ENCODE peak calls at places on chromosome 10, in four cellular contexts. One of them, this sample, is unnamed.

GRCh38 chr10:29728541-29729049 is 93.8 kb upstream of the SVIL start:
- DNase-seq in HCT116: no peak
- DNase-seq in HepG2: no peak
- DNase-seq in K562: no peak
- DNase-seq in this sample: no peak

GRCh38 chr10:130359711-130360110 is 223.5 kb downstream of the GLRX3 start:
- DNase-seq in HepG2: no peak
- DNase-seq in HCT116: no peak
- DNase-seq in K562: no peak
- DNase-seq in this sample: no peak

GRCh38 chr10:13820119-13820518 is 233.4 kb downstream of the PRPF18 start:
- DNase-seq in HCT116: no peak
- DNase-seq in K562: no peak
- DNase-seq in HepG2: no peak
- DNase-seq in this sample: no peak

GRCh38 chr10:129971381-129972144 is 7.5 kb upstream of the EBF3 start:
- DNase-seq in HepG2: peak; percentile 8
- DNase-seq in HCT116: no peak
- DNase-seq in K562: peak; percentile 49
- DNase-seq in this sample: no peak

GRCh38 chr10:119473715-119474230 is 68.7 kb downstream of the RGS10 start:
- DNase-seq in HepG2: no peak
- DNase-seq in K562: no peak
- DNase-seq in HCT116: no peak
- DNase-seq in this sample: no peak

GRCh38 chr10:63919576-63920279 is 398.5 kb downstream of the REEP3 start:
- DNase-seq in K562: no peak
- DNase-seq in HCT116: no peak
- DNase-seq in HepG2: no peak
- DNase-seq in this sample: no peak

GRCh38 chr10:117260094-117260493 is 19.2 kb downstream of the SLC18A2 start:
- DNase-seq in HepG2: no peak
- DNase-seq in HCT116: no peak
- DNase-seq in K562: no peak
- DNase-seq in this sample: no peak

GRCh38 chr10:84264611-84265141 is 19.8 kb downstream of the RGR start:
- DNase-seq in HCT116: peak; percentile 48
- DNase-seq in K562: peak; percentile 81
- DNase-seq in HepG2: peak; percentile 41
- DNase-seq in this sample: peak; percentile 73

GRCh38 chr10:130631139-130631864 is 495.1 kb downstream of the GLRX3 start:
- DNase-seq in K562: no peak
- DNase-seq in HepG2: no peak
- DNase-seq in HCT116: no peak
- DNase-seq in this sample: no peak

GRCh38 chr10:99676435-99676834 is 17.1 kb downstream of the ENTPD7 start:
- DNase-seq in HepG2: no peak
- DNase-seq in K562: no peak
- DNase-seq in HCT116: no peak
- DNase-seq in this sample: no peak

GRCh38 chr10:114271014-114271778 is 32.1 kb downstream of the VWA2 start:
- DNase-seq in HCT116: no peak
- DNase-seq in HepG2: no peak
- DNase-seq in K562: no peak
- DNase-seq in this sample: no peak

GRCh38 chr10:114273910-114274309 is 34.9 kb downstream of the VWA2 start:
- DNase-seq in HepG2: no peak
- DNase-seq in HCT116: no peak
- DNase-seq in K562: no peak
- DNase-seq in this sample: no peak

GRCh38 chr10:114272696-114273095 is 33.6 kb downstream of the VWA2 start:
- DNase-seq in HepG2: no peak
- DNase-seq in HCT116: no peak
- DNase-seq in K562: no peak
- DNase-seq in this sample: no peak

GRCh38 chr10:114274616-114275453 is 35.8 kb downstream of the VWA2 start:
- DNase-seq in K562: no peak
- DNase-seq in HCT116: no peak
- DNase-seq in HepG2: no peak
- DNase-seq in this sample: no peak

GRCh38 chr10:114271779-114272167 is 32.7 kb downstream of the VWA2 start:
- DNase-seq in HCT116: peak; percentile 42
- DNase-seq in HepG2: no peak
- DNase-seq in K562: no peak
- DNase-seq in this sample: peak; percentile 88
- TF ChIP-seq POLR2AphosphoS5 in HCT116: no peak
- TF ChIP-seq POLR2AphosphoS5 in HepG2: no peak
- TF ChIP-seq POLR2AphosphoS5 in K562: no peak
- TF ChIP-seq POLR2AphosphoS5 in this sample: no peak

GRCh38 chr10:100729877-100730738 is 15.3 kb upstream of the PAX2 start:
- DNase-seq in HepG2: no peak
- DNase-seq in K562: no peak
- DNase-seq in HCT116: no peak
- DNase-seq in this sample: no peak
- TF ChIP-seq TCF7L2 in HepG2: no peak
- TF ChIP-seq TCF7L2 in K562: no peak
- TF ChIP-seq TCF7L2 in HCT116: peak; percentile 56
- TF ChIP-seq TCF7L2 in this sample: peak; percentile 74

GRCh38 chr10:68318331-68319059 is 13.4 kb upstream of the HNRNPH3 start:
- DNase-seq in K562: no peak
- DNase-seq in HCT116: no peak
- DNase-seq in HepG2: peak; percentile 41
- DNase-seq in this sample: no peak
- TF ChIP-seq POLR2AphosphoS5 in K562: no peak
- TF ChIP-seq POLR2AphosphoS5 in HCT116: no peak
- TF ChIP-seq POLR2AphosphoS5 in HepG2: no peak
- TF ChIP-seq POLR2AphosphoS5 in this sample: no peak

GRCh38 chr10:79380125-79380917 is 33.1 kb downstream of the PPIF start:
- DNase-seq in HCT116: no peak
- DNase-seq in K562: no peak
- DNase-seq in HepG2: peak; percentile 92
- DNase-seq in this sample: no peak
- TF ChIP-seq TCF7L2 in HCT116: no peak
- TF ChIP-seq TCF7L2 in K562: no peak
- TF ChIP-seq TCF7L2 in HepG2: no peak
- TF ChIP-seq TCF7L2 in this sample: no peak